ENCODE peak calls at places on chromosomes 7 and 10, in five cellular contexts. E, Z, G, Y and R are unnamed samples.

GRCh38 chr7:12926236-12926635 is 238.8 kb downstream of the ARL4A start:
- DNase-seq in E (no peak), Z (no peak), G (no peak), Y (no peak), R (no peak)

GRCh38 chr7:97733276-97734206 is 1.7 kb downstream of the TAC1 start:
- DNase-seq in E (no peak), Z (peak; percentile 78), G (no peak), Y (no peak), R (no peak)

GRCh38 chr7:55432937-55433784 is 68.0 kb downstream of the LANCL2 start:
- DNase-seq in E (no peak), Z (no peak), G (peak; percentile 53), Y (no peak), R (no peak)

GRCh38 chr7:83105948-83106347 is 56.7 kb downstream of the PCLO start:
- DNase-seq in E (no peak), Z (no peak), G (no peak), Y (no peak), R (no peak)

GRCh38 chr10:98308602-98309365 is 40.8 kb upstream of the LOXL4 start:
- DNase-seq in E (no peak), Z (no peak), G (no peak), Y (no peak), R (no peak)

GRCh38 chr7:102450242-102450641 is 14.4 kb downstream of the ALKBH4 start:
- DNase-seq in E (no peak), Z (no peak), G (no peak), Y (no peak), R (peak; percentile 48)

GRCh38 chr7:128136215-128136597 is 104.9 kb upstream of the LEP start:
- DNase-seq in E (no peak), Z (no peak), G (peak; percentile 30), Y (no peak), R (no peak)

GRCh38 chr7:108839091-108839490 is 269.4 kb downstream of the DNAJB9 start:
- DNase-seq in E (no peak), Z (no peak), G (no peak), Y (no peak), R (no peak)

GRCh38 chr7:73739387-73739767 is 775 bp upstream of the ABHD11 start:
- DNase-seq in E (peak; percentile 43), Z (no peak), G (no peak), Y (no peak), R (no peak)

GRCh38 chr10:101351017-101351416 is 2.9 kb upstream of the BTRC start:
- DNase-seq in E (no peak), Z (no peak), G (no peak), Y (no peak), R (no peak)

GRCh38 chr7:24821045-24821853 is 64.0 kb upstream of the GSDME start:
- DNase-seq in E (peak; percentile 62), Z (no peak), G (peak; percentile 86), Y (peak; percentile 77), R (peak; percentile 84)

GRCh38 chr10:74748632-74749031 is 77.8 kb upstream of the KAT6B start:
- DNase-seq in E (no peak), Z (no peak), G (no peak), Y (no peak), R (no peak)

GRCh38 chr7:5295039-5296014 is 12.6 kb downstream of the SLC29A4 start:
- DNase-seq in E (no peak), Z (no peak), G (no peak), Y (no peak), R (no peak)

GRCh38 chr10:73017955-73018480 is 63.4 kb upstream of the PLA2G12B start:
- DNase-seq in E (no peak), Z (no peak), G (no peak), Y (no peak), R (no peak)

GRCh38 chr10:59285848-59286247 is 76.5 kb downstream of the FAM13C start:
- DNase-seq in E (no peak), Z (no peak), G (no peak), Y (no peak), R (no peak)

GRCh38 chr10:63629363-63630084 is 108.3 kb downstream of the REEP3 start:
- DNase-seq in E (peak; percentile 97), Z (peak; percentile 88), G (peak; percentile 86), Y (peak; percentile 100), R (peak; percentile 96)
- TF ChIP-seq EP300 in E (no peak), Z (no peak), G (peak; percentile 18), Y (peak; percentile 81), R (peak; percentile 77)

DNA sequence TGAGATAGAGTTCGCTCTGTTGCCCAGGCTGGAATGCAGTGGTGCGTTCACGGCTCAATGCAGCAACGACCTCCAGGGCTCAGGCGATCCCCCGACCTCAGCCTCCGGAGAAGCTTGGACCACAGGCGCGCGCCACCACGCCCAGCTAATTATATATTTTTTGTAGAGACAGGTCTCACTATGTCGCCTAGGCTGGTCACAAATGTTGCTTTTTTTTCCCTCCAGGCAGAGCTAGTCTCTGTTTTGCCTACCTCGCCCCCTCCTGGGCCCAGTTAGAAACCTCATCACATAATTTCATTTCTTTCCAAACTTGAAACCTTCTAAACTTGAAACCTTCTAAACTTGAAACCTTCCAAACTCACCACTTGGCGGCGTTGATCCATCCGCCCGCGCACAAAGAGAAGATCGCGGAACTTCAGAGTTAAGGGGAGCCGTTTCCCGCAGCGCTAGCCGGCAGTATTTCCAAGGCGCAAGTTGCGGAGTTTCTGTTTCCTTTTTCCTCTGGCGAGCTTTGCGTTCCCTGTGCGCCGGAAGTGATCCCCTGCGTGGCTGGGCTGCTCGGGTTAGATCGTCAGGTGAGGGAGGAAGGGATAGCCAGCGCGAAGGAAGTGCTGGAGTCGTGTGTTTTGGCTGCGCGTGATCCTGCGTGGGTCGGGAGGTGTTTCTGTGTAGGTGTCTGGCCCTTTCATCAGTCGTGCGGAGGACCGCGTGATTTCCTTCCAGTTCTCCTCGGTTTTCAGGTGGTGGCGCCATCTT is at the start of gene SSBP1:
- DNase-seq in E (peak; percentile 87), Z (peak; percentile 84), G (peak; percentile 85), Y (peak; percentile 94), R (peak; percentile 93)
- TF ChIP-seq POLR2A in E (peak; percentile 59), Z (no peak), G (peak; percentile 92), Y (peak; percentile 31), R (peak; percentile 70)

DNA sequence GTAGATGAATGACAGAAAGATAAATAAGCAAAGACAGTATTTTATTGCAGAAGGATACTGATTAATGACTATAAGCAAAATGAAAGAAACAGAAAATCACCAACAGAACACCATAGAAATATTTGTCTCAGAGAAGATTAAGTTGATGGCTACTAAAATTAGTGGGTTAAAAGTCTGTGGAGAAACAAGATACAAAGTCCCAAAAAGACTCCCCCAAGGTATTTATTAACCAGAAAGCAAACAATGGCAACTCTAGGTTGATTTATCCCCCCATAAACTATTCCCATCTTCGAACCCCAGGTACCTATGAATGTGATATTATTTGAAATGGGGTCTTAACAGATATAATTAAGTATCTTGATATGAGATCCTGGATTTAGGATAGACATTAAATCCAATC is 1104.5 kb upstream of the PHF14 start:
- DNase-seq in E (no peak), Z (no peak), G (no peak), Y (no peak), R (no peak)
- H3K4me1 ChIP-seq in E (no peaks in the 10 kb centered on the region), Z (no peaks in the 10 kb centered on the region), G (no peaks in the 10 kb centered on the region), Y (no peaks in the 10 kb centered on the region), R (no peaks in the 10 kb centered on the region)

DNA sequence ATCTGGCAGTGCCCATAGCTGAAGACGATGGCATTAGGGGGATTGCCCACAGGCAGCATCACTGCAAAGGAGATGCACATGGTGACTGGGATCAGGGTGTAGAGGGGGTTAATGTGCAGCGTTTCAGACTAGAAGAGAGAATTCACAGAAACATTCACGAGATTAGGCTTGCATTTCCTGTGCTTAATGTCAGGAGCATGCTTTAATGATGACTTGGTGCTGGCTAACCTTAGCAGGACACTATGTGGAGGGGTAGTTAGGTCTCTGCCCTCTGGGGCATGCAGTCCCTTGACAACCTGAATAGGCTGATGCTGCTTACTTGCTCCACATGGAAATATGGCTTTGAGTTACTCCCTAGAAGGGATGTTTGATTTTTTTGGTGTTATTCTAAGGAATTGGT is 21.8 kb downstream of the STMP1 start:
- DNase-seq in E (no peak), Z (no peak), G (no peak), Y (no peak), R (no peak)
- TF ChIP-seq EP300 in E (no peak), Z (no peak), G (no peak), Y (no peak), R (no peak)

DNA sequence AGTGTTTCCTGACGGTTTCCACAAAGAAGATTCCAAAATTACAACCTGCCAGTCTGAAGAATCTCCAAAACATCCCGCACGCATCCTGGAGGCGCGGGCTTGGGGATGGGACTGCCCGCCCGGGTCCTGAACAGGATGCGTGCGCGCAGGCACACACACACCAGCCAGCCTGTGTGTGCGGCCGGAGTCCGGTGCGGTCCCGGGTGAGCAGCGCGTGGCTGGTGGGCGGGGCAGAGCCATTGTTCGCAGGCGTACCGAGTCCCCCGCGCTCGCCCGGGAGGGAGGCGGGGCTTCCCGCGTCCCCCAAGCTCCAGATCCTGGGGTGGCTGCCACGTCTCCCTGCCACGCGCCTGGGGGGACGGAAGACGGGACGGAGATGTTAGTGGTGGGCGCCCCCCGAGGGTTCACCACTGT is 675 bp upstream of the SCD start:
- DNase-seq in E (peak; percentile 70), Z (peak; percentile 93), G (peak; percentile 81), Y (peak; percentile 75), R (peak; percentile 52)
- TF ChIP-seq POLR2A in E (no peak), Z (no peak), G (peak; percentile 60), Y (no peak), R (no peak)